ENCODE peak calls at places on chromosomes 13 and 19, in five cellular contexts. L is cardiac fibroblast; O is astrocyte of the spinal cord; Q is IMR-90; Z is activated CD8-positive, alpha-beta T cell treated with anti-CD3 and anti-CD28 coated beads for 36 hours. V is an unnamed sample.

GRCh38 chr13:20438801-20439200 is 86.9 kb downstream of the CRYL1 start:
- DNase-seq in L (no peak), O (no peak), Q (no peak), Z (no peak), V (no peak)

GRCh38 chr13:100176781-100177389 is 88.0 kb downstream of the PCCA start:
- DNase-seq in L (peak), O (peak), Q (peak), Z (no peak), V (no peak)

GRCh38 chr19:55437410-55437809 is 5.7 kb downstream of the SHISA7 start:
- DNase-seq in L (peak), O (peak), Q (peak), Z (peak), V (peak)

GRCh38 chr13:110812869-110813645 is 99.6 kb downstream of the ING1 start:
- DNase-seq in L (no peak), O (no peak), Q (no peak), Z (no peak), V (no peak)

GRCh38 chr19:31554360-31554759 is 205.1 kb upstream of the TSHZ3 start:
- DNase-seq in L (no peak), O (no peak), Q (no peak), Z (no peak), V (no peak)

GRCh38 chr13:46469064-46469463 is 82.0 kb upstream of the RUBCNL start:
- DNase-seq in L (peak), O (no peak), Q (no peak), Z (no peak), V (peak)

GRCh38 chr13:29402168-29402621 is 193.3 kb downstream of the SLC7A1 start:
- DNase-seq in L (peak), O (peak), Q (peak), Z (no peak), V (no peak)

GRCh38 chr13:88014527-88014926 is 343.4 kb downstream of the SLITRK5 start:
- DNase-seq in L (no peak), O (no peak), Q (no peak), Z (no peak), V (no peak)

GRCh38 chr13:51035469-51035868 is 75.6 kb downstream of the C13orf42 start:
- DNase-seq in L (no peak), O (no peak), Q (no peak), Z (no peak), V (no peak)

DNA sequence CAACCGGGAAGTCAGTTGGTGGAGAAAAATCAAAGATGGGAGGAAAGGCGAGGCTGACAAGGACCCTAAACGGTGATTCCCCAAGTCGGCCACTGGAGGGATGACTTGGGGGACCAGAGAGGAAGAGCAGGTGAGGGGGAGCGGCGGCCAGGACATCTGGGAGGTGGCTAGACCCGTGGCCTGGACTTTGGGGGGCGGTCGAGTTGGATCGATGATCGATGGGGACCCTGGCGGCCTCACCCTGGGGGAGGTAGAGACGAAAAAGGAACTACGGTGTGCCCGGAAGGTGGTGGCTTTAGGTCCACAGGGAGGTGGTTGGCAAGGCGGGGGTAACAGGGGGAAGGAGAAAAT is 7.6 kb upstream of the CIRBP start:
- DNase-seq in L (no peak), O (no peak), Q (no peak), Z (no peak), V (no peak)
- TF ChIP-seq CTCF in L (peak), O (no peak), Q (peak), Z (peak), V (no peak)

GRCh38 chr13:83178008-83178407 is 704.3 kb downstream of the SLITRK1 start:
- DNase-seq in L (no peak), O (no peak), Q (no peak), Z (no peak), V (no peak)
- TF ChIP-seq CTCF in L (no peak), O (no peak), Q (no peak), Z (no peak), V (no peak)

GRCh38 chr13:43195551-43195950 is 172.2 kb downstream of the DNAJC15 start:
- DNase-seq in L (no peak), O (no peak), Q (no peak), Z (no peak), V (no peak)

GRCh38 chr13:43196750-43197149 is 173.4 kb downstream of the DNAJC15 start:
- DNase-seq in L (no peak), O (no peak), Q (no peak), Z (no peak), V (peak)

GRCh38 chr13:43195112-43195511 is 171.7 kb downstream of the DNAJC15 start:
- DNase-seq in L (no peak), O (no peak), Q (no peak), Z (no peak), V (no peak)

GRCh38 chr13:43193789-43194188 is 170.4 kb downstream of the DNAJC15 start:
- DNase-seq in L (no peak), O (no peak), Q (no peak), Z (no peak), V (no peak)

GRCh38 chr13:43196171-43196611 is 172.8 kb downstream of the DNAJC15 start:
- DNase-seq in L (peak), O (peak), Q (peak), Z (no peak), V (peak)
- TF ChIP-seq CTCF in L (no peak), O (peak), Q (no peak), Z (no peak), V (no peak)

GRCh38 chr19:13934785-13935109 is 3.5 kb downstream of the PODNL1 start:
- DNase-seq in L (no peak), O (no peak), Q (no peak), Z (no peak), V (no peak)
- TF ChIP-seq CTCF in L (no peak), O (no peak), Q (no peak), Z (no peak), V (no peak)

GRCh38 chr19:23437901-23438300 is 42.6 kb upstream of the ZNF91 start:
- DNase-seq in L (no peak), O (no peak), Q (no peak), Z (no peak), V (no peak)

GRCh38 chr19:23439623-23440022 is 44.4 kb upstream of the ZNF91 start:
- DNase-seq in L (no peak), O (no peak), Q (no peak), Z (peak), V (no peak)

GRCh38 chr19:23436944-23437343 is 41.7 kb upstream of the ZNF91 start:
- DNase-seq in L (no peak), O (no peak), Q (no peak), Z (peak), V (no peak)

GRCh38 chr19:23440207-23440606 is 44.9 kb upstream of the ZNF91 start:
- DNase-seq in L (no peak), O (no peak), Q (no peak), Z (peak), V (no peak)

DNA sequence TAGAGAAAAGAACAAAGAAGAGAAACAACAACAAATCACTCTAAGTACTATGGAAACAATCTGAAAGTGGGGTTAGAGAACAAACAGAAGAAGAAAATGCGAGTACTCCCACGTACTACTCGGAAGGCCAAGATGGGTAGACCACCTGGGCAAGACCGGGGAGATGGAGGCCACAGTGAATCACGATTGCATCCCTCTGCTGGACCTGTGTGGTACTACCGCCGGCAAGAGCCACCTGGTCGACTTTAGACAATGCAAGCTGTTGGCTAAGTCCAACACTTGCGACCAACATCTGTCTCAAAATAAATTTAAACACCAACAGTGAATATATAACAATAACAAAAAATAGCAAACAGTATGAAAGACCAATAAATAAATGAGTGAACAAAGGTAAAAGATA is 45.5 kb upstream of the ZNF91 start:
- DNase-seq in L (no peak), O (no peak), Q (no peak), Z (peak), V (no peak)
- TF ChIP-seq CTCF in L (peak), O (peak), Q (no peak), Z (peak), V (peak)

GRCh38 chr19:27774827-27775226 is 1438.1 kb downstream of the UQCRFS1 start:
- DNase-seq in L (no peak), O (no peak), Q (no peak), Z (peak), V (no peak)

GRCh38 chr19:27775395-27775794 is 1437.6 kb downstream of the UQCRFS1 start:
- DNase-seq in L (no peak), O (no peak), Q (no peak), Z (no peak), V (no peak)

GRCh38 chr19:27776020-27776419 is 1436.9 kb downstream of the UQCRFS1 start:
- DNase-seq in L (peak), O (peak), Q (peak), Z (peak), V (peak)

GRCh38 chr19:27773318-27774094 is 1439.4 kb downstream of the UQCRFS1 start:
- DNase-seq in L (no peak), O (no peak), Q (no peak), Z (no peak), V (no peak)

GRCh38 chr19:27774337-27774736 is 1438.6 kb downstream of the UQCRFS1 start:
- DNase-seq in L (no peak), O (no peak), Q (no peak), Z (peak), V (peak)
- TF ChIP-seq CTCF in L (peak), O (peak), Q (no peak), Z (no peak), V (peak)

GRCh38 chr13:30934381-30934780 is 1.9 kb downstream of the TEX26 start:
- DNase-seq in L (no peak), O (no peak), Q (peak), Z (no peak), V (no peak)
- TF ChIP-seq CTCF in L (peak), O (peak), Q (peak), Z (no peak), V (peak)

GRCh38 chr19:40777795-40778044 is 327 bp upstream of the RAB4B start:
- DNase-seq in L (no peak), O (no peak), Q (no peak), Z (no peak), V (no peak)

GRCh38 chr19:40776364-40776763 is 1.0 kb downstream of the MIA start:
- DNase-seq in L (no peak), O (no peak), Q (no peak), Z (no peak), V (no peak)

GRCh38 chr19:40776966-40777794 is 867 bp upstream of the RAB4B start:
- DNase-seq in L (peak), O (peak), Q (peak), Z (peak), V (peak)

GRCh38 chr19:40778865-40779284 is 828 bp downstream of the RAB4B start:
- DNase-seq in L (no peak), O (no peak), Q (peak), Z (peak), V (peak)

GRCh38 chr19:40778045-40778864 is at the start of gene RAB4B:
- DNase-seq in L (peak), O (peak), Q (peak), Z (peak), V (peak)
- TF ChIP-seq CTCF in L (no peak), O (no peak), Q (no peak), Z (no peak), V (no peak)

V was measured in foreskin fibroblast.